ENCODE peak calls at places on chromosome 9, in four cellular contexts. Q is effector memory CD4-positive, alpha-beta T cell; Y is neuronal stem cell; C is stomach. I is an unnamed sample. For H3K4me1 and H3K27me3, the result is how much of the 10 kb centered on the place peaks cover.

GRCh38 chr9:131752231-131752884 is 12.5 kb upstream of the RAPGEF1 start:
- DNase-seq in C (no peak), Q (no peak), Y (no peak), I (no peak)

GRCh38 chr9:90175257-90175656 is 467.4 kb downstream of the DIRAS2 start:
- DNase-seq in Q (no peak), C (no peak), Y (no peak), I (no peak)

GRCh38 chr9:33157960-33158359 is 9.2 kb downstream of the B4GALT1 start:
- DNase-seq in C (no peak), Q (no peak), Y (no peak), I (no peak)

GRCh38 chr9:124306098-124306735 is 48.5 kb downstream of the NEK6 start:
- DNase-seq in Q (no peak), Y (no peak), C (no peak), I (peak)

GRCh38 chr9:13410566-13411031 is 131.1 kb upstream of the MPDZ start:
- DNase-seq in Q (no peak), C (no peak), Y (no peak), I (no peak)

GRCh38 chr9:91415290-91415689 is 8.3 kb downstream of the NFIL3 start:
- DNase-seq in Q (no peak), C (no peak), Y (no peak), I (no peak)

GRCh38 chr9:93065321-93065720 is 6.8 kb downstream of the SUSD3 start:
- DNase-seq in C (no peak), Q (no peak), Y (no peak), I (no peak)

GRCh38 chr9:114097613-114098020 is 1.5 kb downstream of the KIF12 start:
- DNase-seq in C (peak), Y (no peak), Q (no peak), I (no peak)

GRCh38 chr9:114657705-114658104 is at the start of gene TEX53:
- DNase-seq in Y (no peak), Q (no peak), C (no peak), I (peak)

GRCh38 chr9:17906841-17907779 is 328.2 kb downstream of the SH3GL2 start:
- DNase-seq in C (peak), Y (peak), Q (no peak), I (no peak)

GRCh38 chr9:84542554-84542953 is 127.0 kb upstream of the NTRK2 start:
- DNase-seq in Q (no peak), C (no peak), Y (no peak), I (no peak)

GRCh38 chr9:4235951-4236804 is 63.7 kb downstream of the GLIS3 start:
- DNase-seq in Q (no peak), C (no peak), Y (no peak), I (no peak)

GRCh38 chr9:4548796-4549725 is 58.8 kb downstream of the SLC1A1 start:
- DNase-seq in C (no peak), Q (no peak), Y (peak), I (no peak)

GRCh38 chr9:123282343-123283047 is 14.1 kb upstream of the STRBP start:
- DNase-seq in C (peak), Q (no peak), Y (no peak), I (no peak)

GRCh38 chr9:1922026-1922425 is 93.1 kb upstream of the SMARCA2 start:
- DNase-seq in Q (no peak), Y (no peak), C (no peak), I (no peak)

GRCh38 chr9:113298924-113299770 is 4.0 kb downstream of the RNF183 start:
- DNase-seq in C (no peak), Q (no peak), Y (no peak), I (no peak)

GRCh38 chr9:10674586-10674985 is 61.8 kb upstream of the PTPRD start:
- DNase-seq in C (no peak), Q (no peak), Y (no peak), I (no peak)

GRCh38 chr9:37990404-37991015 is 78.5 kb downstream of the SHB start:
- DNase-seq in Y (no peak), C (no peak), Q (no peak), I (no peak)

GRCh38 chr9:137605146-137606004 is at the start of gene ARRDC1:
- DNase-seq in Q (peak), Y (peak), C (peak), I (peak)

GRCh38 chr9:137607141-137607857 is 1.8 kb downstream of the ARRDC1 start:
- DNase-seq in Y (no peak), Q (no peak), C (no peak), I (no peak)

GRCh38 chr9:137604345-137605145 is 941 bp upstream of the ARRDC1 start:
- DNase-seq in Y (no peak), C (no peak), Q (no peak), I (no peak)

GRCh38 chr9:137606005-137606601 is 617 bp downstream of the ARRDC1 start:
- DNase-seq in Q (no peak), C (peak), Y (no peak), I (no peak)

DNA sequence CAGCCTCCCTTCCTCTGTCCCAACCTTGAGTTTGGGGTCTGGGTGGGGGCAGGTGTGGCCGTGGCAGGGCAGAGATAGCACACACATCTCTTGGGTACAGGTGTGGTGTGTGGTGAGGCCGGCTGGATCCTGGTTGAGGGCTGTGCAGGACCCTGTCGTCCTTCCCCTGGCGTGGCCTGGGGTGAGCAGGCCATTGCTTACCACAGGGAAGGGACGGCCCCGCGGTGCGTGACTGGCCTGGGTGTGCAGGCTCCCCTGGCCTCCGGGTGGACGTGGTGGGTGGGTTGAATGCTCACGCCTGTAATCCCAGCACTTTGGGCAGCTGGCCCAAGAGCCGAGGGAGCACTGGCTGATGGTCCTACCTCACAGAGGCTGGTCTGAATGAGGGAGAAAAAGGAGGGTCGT is 1.2 kb downstream of the ARRDC1 start:
- DNase-seq in Y (no peak), Q (no peak), C (peak), I (no peak)
- H3K27ac ChIP-seq in Y (no peak), Q (peak), C (peak), I (no peak)

GRCh38 chr9:94819161-94819677 is 92.7 kb downstream of the AOPEP start:
- DNase-seq in C (peak), Q (no peak), Y (no peak), I (peak)
- H3K4me1 ChIP-seq in C (under half), Q (under half), Y (under half), I (half or more)

GRCh38 chr9:137168575-137168906 is 1.3 kb downstream of the LRRC26 start:
- DNase-seq in Y (no peak), C (no peak), Q (no peak), I (no peak)

GRCh38 chr9:137165250-137165836 is 4.5 kb downstream of the LRRC26 start:
- DNase-seq in Y (no peak), C (no peak), Q (no peak), I (no peak)

GRCh38 chr9:137167752-137168574 is 1.9 kb downstream of the LRRC26 start:
- DNase-seq in Q (no peak), Y (peak), C (peak), I (no peak)

GRCh38 chr9:137166242-137167112 is 3.4 kb downstream of the LRRC26 start:
- DNase-seq in Q (no peak), C (no peak), Y (no peak), I (no peak)

GRCh38 chr9:137167113-137167751 is 2.6 kb downstream of the LRRC26 start:
- DNase-seq in Q (no peak), Y (no peak), C (no peak), I (no peak)
- H3K27me3 ChIP-seq in Q (half or more), Y (half or more), C (half or more), I (half or more)

GRCh38 chr9:94112716-94113465 is 28.6 kb downstream of the PTPDC1 start:
- DNase-seq in C (no peak), Q (no peak), Y (no peak), I (no peak)

GRCh38 chr9:94108584-94108983 is 24.3 kb downstream of the PTPDC1 start:
- DNase-seq in Q (no peak), C (no peak), Y (no peak), I (no peak)

GRCh38 chr9:94111446-94111845 is 27.2 kb downstream of the PTPDC1 start:
- DNase-seq in Q (no peak), C (no peak), Y (no peak), I (no peak)

DNA sequence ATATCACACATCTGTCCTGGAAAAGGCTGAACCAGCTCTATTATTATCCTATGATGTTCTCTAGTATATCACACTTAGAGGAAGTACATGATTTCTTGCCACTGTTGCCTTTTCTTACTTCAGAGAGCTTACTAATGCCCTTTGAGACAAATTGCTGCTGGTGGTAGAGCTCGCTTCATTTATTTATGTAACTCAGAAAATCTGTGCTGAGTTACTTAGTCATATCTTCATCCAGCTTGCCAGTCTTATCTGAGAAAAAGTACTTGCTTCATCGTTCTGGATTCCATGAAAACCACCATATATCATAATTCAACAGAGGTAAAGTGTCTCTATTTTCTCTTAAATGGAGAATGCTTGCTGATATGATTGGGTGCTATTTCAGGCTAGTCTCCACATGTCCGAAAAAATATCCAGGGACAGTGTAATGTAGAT is 26.6 kb downstream of the PTPDC1 start:
- DNase-seq in C (no peak), Q (no peak), Y (no peak), I (no peak)
- H3K27ac ChIP-seq in C (no peak), Q (no peak), Y (no peak), I (no peak)

DNA sequence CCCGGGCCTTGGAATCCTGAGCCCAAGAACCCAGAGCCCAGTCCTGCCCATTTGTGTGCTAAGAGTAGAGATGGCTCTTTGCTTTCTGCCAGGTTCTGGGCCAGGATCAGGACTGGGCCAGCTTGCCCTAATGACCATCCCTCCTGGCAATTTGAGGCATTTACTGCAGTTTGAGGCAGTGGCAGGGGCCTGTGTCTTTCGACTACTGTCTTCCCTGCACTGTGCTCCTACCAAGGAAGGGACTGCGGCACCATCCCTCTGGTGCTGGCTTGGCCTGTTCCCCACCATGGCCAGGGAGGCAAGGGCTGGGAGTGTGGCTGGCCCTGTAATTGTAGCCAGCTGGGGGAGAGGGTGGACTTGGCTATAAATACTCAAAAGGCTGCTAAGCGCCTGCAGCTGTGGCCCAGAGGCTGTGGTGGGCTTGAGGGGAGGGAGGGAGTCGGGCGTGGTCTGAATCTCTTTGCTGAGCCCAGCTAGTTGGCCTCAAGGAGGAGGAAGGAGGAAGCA is 4.6 kb downstream of the ENHO start:
- DNase-seq in Q (no peak), Y (no peak), C (no peak), I (no peak)
- H3K4me1 ChIP-seq in Q (under half), Y (under half), C (under half), I (under half)

DNA sequence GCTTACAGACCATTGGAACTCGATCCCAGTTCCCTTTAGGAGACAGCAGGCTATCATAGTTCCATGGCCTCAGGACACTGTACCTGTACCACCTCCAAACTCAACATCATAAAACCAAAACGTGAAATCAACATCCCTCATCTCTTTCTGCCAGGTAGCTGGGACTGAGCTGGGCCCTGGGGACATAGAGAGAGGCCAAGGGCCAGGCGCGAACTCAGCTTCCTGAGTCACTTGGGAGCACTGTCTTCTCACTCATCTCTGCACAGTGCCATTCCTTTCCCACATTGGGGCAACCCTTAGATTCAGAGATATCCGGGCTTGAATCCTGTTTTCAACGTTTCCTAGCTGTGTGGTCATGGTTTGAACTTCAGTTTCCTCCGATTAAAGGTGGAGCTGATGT is 12.2 kb downstream of the DAB2IP start:
- DNase-seq in Q (no peak), C (no peak), Y (no peak), I (no peak)
- H3K27me3 ChIP-seq in Q (under half), C (under half), Y (under half), I (under half)

DNA sequence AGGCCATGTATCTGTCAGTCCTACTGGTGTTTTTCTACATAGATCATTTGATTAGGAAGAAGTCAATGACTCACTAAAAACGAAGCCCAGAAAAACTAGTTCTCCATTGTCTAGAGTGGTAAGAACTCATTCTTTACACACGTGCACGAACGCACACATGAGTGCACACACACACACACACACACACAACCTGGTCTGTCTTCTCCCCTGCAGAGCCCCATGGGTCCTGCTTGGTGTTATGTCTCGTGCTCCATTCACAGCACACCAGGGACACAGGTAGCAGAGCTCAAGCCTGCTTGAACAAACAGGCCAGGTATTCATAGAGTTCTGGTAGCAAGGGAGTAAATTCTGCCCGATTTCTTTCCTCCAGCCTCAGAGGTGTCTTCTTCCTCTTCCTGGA is 14.9 kb upstream of the FCN1 start:
- DNase-seq in Q (no peak), Y (no peak), C (no peak), I (no peak)
- H3K27ac ChIP-seq in Q (no peak), Y (no peak), C (no peak), I (no peak)

DNA sequence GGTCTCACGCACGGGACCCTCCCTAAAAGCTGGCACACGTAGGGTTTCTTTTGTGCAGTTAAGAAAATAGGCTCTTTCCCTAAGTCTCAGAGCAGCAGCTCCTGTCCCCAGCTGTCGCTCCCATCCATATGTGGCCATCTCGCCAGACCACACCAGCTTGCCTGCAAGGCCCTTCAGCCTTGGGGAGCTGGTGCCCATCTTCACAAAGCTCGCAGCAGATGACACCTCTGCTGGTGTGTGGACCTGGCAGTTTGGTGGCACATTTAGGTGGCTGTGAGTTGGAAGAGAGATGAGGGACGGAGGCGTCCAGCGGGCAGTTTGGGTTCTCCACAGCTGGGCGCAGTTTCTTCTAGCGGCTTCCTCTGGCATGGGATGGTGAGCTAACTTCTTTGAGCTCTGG is 239.0 kb downstream of the FANCC start:
- DNase-seq in C (no peak), Q (no peak), Y (no peak), I (no peak)
- H3K4me1 ChIP-seq in C (half or more), Q (under half), Y (under half), I (under half)

GRCh38 chr9:128895556-128895955 is 13.6 kb downstream of the LRRC8A start:
- DNase-seq in C (no peak), Q (no peak), Y (no peak), I (no peak)
- H3K27me3 ChIP-seq in C (under half), Q (under half), Y (under half), I (under half)

I was measured in SJSA1.